ENCODE peak calls at places on chromosomes 2 and 18, in five cellular contexts. One of them, this sample, is unnamed.
A peak's percentile ranks its signal among the peaks of the same experiment; 100 is the strongest.

GRCh38 chr2:12950957-12951656 is 234.4 kb downstream of the TRIB2 start:
- DNase-seq in fibroblast of the aortic adventitia: peak; percentile 68
- DNase-seq in progenitor cell of endocrine pancreas: no peak
- DNase-seq in H9: no peak
- DNase-seq in hepatocyte: no peak
- DNase-seq in this sample: peak; percentile 67

GRCh38 chr2:10568721-10569432 is 120.8 kb upstream of the ODC1 start:
- DNase-seq in progenitor cell of endocrine pancreas: no peak
- DNase-seq in hepatocyte: no peak
- DNase-seq in H9: no peak
- DNase-seq in fibroblast of the aortic adventitia: no peak
- DNase-seq in this sample: no peak

GRCh38 chr2:49154891-49155290 is 576 bp upstream of the FSHR start:
- DNase-seq in H9: no peak
- DNase-seq in fibroblast of the aortic adventitia: no peak
- DNase-seq in hepatocyte: no peak
- DNase-seq in progenitor cell of endocrine pancreas: no peak
- DNase-seq in this sample: no peak

GRCh38 chr2:234828382-234829073 is 123.3 kb upstream of the SH3BP4 start:
- DNase-seq in H9: no peak
- DNase-seq in progenitor cell of endocrine pancreas: no peak
- DNase-seq in hepatocyte: no peak
- DNase-seq in fibroblast of the aortic adventitia: no peak
- DNase-seq in this sample: no peak

GRCh38 chr2:163800889-163801498 is 65.2 kb upstream of the FIGN start:
- DNase-seq in progenitor cell of endocrine pancreas: no peak
- DNase-seq in H9: no peak
- DNase-seq in fibroblast of the aortic adventitia: peak; percentile 15
- DNase-seq in hepatocyte: peak; percentile 58
- DNase-seq in this sample: peak; percentile 66

GRCh38 chr18:3293196-3293951 is 31.4 kb downstream of the MYL12B start:
- DNase-seq in H9: no peak
- DNase-seq in hepatocyte: no peak
- DNase-seq in fibroblast of the aortic adventitia: peak; percentile 35
- DNase-seq in progenitor cell of endocrine pancreas: no peak
- DNase-seq in this sample: no peak

GRCh38 chr2:101047075-101047766 is 45.1 kb downstream of the RPL31 start:
- DNase-seq in progenitor cell of endocrine pancreas: no peak
- DNase-seq in hepatocyte: no peak
- DNase-seq in H9: no peak
- DNase-seq in fibroblast of the aortic adventitia: peak; percentile 29
- DNase-seq in this sample: peak; percentile 26

GRCh38 chr2:9310827-9311226 is 104.2 kb downstream of the ASAP2 start:
- DNase-seq in H9: no peak
- DNase-seq in progenitor cell of endocrine pancreas: no peak
- DNase-seq in hepatocyte: no peak
- DNase-seq in fibroblast of the aortic adventitia: peak; percentile 60
- DNase-seq in this sample: peak; percentile 37

GRCh38 chr18:79527656-79528055 is 131.9 kb downstream of the NFATC1 start:
- DNase-seq in progenitor cell of endocrine pancreas: no peak
- DNase-seq in hepatocyte: no peak
- DNase-seq in fibroblast of the aortic adventitia: no peak
- DNase-seq in H9: no peak
- DNase-seq in this sample: no peak

GRCh38 chr2:71934595-71935263 is 212.9 kb downstream of the CYP26B1 start:
- DNase-seq in progenitor cell of endocrine pancreas: no peak
- DNase-seq in H9: no peak
- DNase-seq in fibroblast of the aortic adventitia: peak; percentile 97
- DNase-seq in hepatocyte: no peak
- DNase-seq in this sample: peak; percentile 7

GRCh38 chr2:112055833-112056625 is 960 bp downstream of the TMEM87B start:
- DNase-seq in H9: no peak
- DNase-seq in progenitor cell of endocrine pancreas: no peak
- DNase-seq in fibroblast of the aortic adventitia: peak; percentile 95
- DNase-seq in hepatocyte: peak; percentile 84
- DNase-seq in this sample: peak; percentile 89

GRCh38 chr2:133352719-133353118 is 215.5 kb downstream of the NCKAP5 start:
- DNase-seq in hepatocyte: no peak
- DNase-seq in progenitor cell of endocrine pancreas: no peak
- DNase-seq in fibroblast of the aortic adventitia: peak; percentile 94
- DNase-seq in H9: no peak
- DNase-seq in this sample: no peak

GRCh38 chr18:5909130-5909529 is 13.8 kb upstream of the TMEM200C start:
- DNase-seq in fibroblast of the aortic adventitia: peak; percentile 57
- DNase-seq in progenitor cell of endocrine pancreas: no peak
- DNase-seq in hepatocyte: no peak
- DNase-seq in H9: no peak
- DNase-seq in this sample: no peak

GRCh38 chr2:73984922-73985317 is 210 bp downstream of the TET3 start:
- DNase-seq in progenitor cell of endocrine pancreas: peak; percentile 52
- DNase-seq in hepatocyte: peak; percentile 78
- DNase-seq in fibroblast of the aortic adventitia: no peak
- DNase-seq in H9: no peak
- DNase-seq in this sample: no peak

GRCh38 chr2:10658041-10658913 is 31.5 kb downstream of the NOL10 start:
- DNase-seq in H9: no peak
- DNase-seq in fibroblast of the aortic adventitia: peak; percentile 65
- DNase-seq in hepatocyte: no peak
- DNase-seq in progenitor cell of endocrine pancreas: no peak
- DNase-seq in this sample: peak; percentile 88

GRCh38 chr2:85997016-85997970 is 108.4 kb downstream of the POLR1A start:
- DNase-seq in H9: peak; percentile 14
- DNase-seq in hepatocyte: peak; percentile 22
- DNase-seq in progenitor cell of endocrine pancreas: no peak
- DNase-seq in fibroblast of the aortic adventitia: peak; percentile 88
- DNase-seq in this sample: peak; percentile 19

GRCh38 chr18:68666316-68666715 is 48.6 kb downstream of the TMX3 start:
- DNase-seq in progenitor cell of endocrine pancreas: no peak
- DNase-seq in fibroblast of the aortic adventitia: peak; percentile 55
- DNase-seq in hepatocyte: no peak
- DNase-seq in H9: no peak
- DNase-seq in this sample: no peak

GRCh38 chr2:147482590-147483292 is 362.1 kb upstream of the ACVR2A start:
- DNase-seq in progenitor cell of endocrine pancreas: no peak
- DNase-seq in hepatocyte: no peak
- DNase-seq in fibroblast of the aortic adventitia: no peak
- DNase-seq in H9: no peak
- DNase-seq in this sample: no peak

GRCh38 chr2:11097038-11097720 is 58.1 kb upstream of the SLC66A3 start:
- DNase-seq in fibroblast of the aortic adventitia: peak; percentile 55
- DNase-seq in H9: no peak
- DNase-seq in progenitor cell of endocrine pancreas: no peak
- DNase-seq in hepatocyte: no peak
- DNase-seq in this sample: peak; percentile 40

GRCh38 chr2:236642584-236643291 is 73.1 kb downstream of the ACKR3 start:
- DNase-seq in hepatocyte: peak; percentile 91
- DNase-seq in H9: peak; percentile 52
- DNase-seq in fibroblast of the aortic adventitia: peak; percentile 100
- DNase-seq in progenitor cell of endocrine pancreas: no peak
- DNase-seq in this sample: peak; percentile 97

GRCh38 chr2:153478289-153479261 is at the start of gene RPRM:
- DNase-seq in progenitor cell of endocrine pancreas: peak; percentile 84
- DNase-seq in hepatocyte: peak; percentile 93
- DNase-seq in fibroblast of the aortic adventitia: peak; percentile 32
- DNase-seq in H9: peak; percentile 90
- DNase-seq in this sample: peak; percentile 64

GRCh38 chr2:134823431-134823830 is 15.0 kb upstream of the ACMSD start:
- DNase-seq in progenitor cell of endocrine pancreas: no peak
- DNase-seq in hepatocyte: no peak
- DNase-seq in H9: no peak
- DNase-seq in fibroblast of the aortic adventitia: no peak
- DNase-seq in this sample: no peak

GRCh38 chr18:50989711-50990110 is 21.9 kb downstream of the ELAC1 start:
- DNase-seq in fibroblast of the aortic adventitia: no peak
- DNase-seq in H9: no peak
- DNase-seq in progenitor cell of endocrine pancreas: no peak
- DNase-seq in hepatocyte: no peak
- DNase-seq in this sample: no peak

GRCh38 chr18:59426855-59427254 is 67.8 kb upstream of the LMAN1 start:
- DNase-seq in H9: no peak
- DNase-seq in progenitor cell of endocrine pancreas: no peak
- DNase-seq in fibroblast of the aortic adventitia: no peak
- DNase-seq in hepatocyte: no peak
- DNase-seq in this sample: no peak

GRCh38 chr2:20617081-20617575 is 33.8 kb downstream of the HS1BP3 start:
- DNase-seq in fibroblast of the aortic adventitia: no peak
- DNase-seq in progenitor cell of endocrine pancreas: no peak
- DNase-seq in hepatocyte: peak; percentile 59
- DNase-seq in H9: peak; percentile 78
- DNase-seq in this sample: no peak

GRCh38 chr18:64398320-64398719 is 249.4 kb upstream of the LINC00305 start:
- DNase-seq in fibroblast of the aortic adventitia: no peak
- DNase-seq in H9: no peak
- DNase-seq in progenitor cell of endocrine pancreas: no peak
- DNase-seq in hepatocyte: no peak
- DNase-seq in this sample: no peak

GRCh38 chr2:24164416-24164973 is 10.4 kb upstream of the FAM228A start:
- DNase-seq in progenitor cell of endocrine pancreas: no peak
- DNase-seq in H9: peak; percentile 69
- DNase-seq in hepatocyte: peak; percentile 21
- DNase-seq in fibroblast of the aortic adventitia: peak; percentile 10
- DNase-seq in this sample: no peak

GRCh38 chr2:65661980-65662653 is 229.7 kb upstream of the SPRED2 start:
- DNase-seq in H9: no peak
- DNase-seq in progenitor cell of endocrine pancreas: no peak
- DNase-seq in fibroblast of the aortic adventitia: peak; percentile 3
- DNase-seq in hepatocyte: no peak
- DNase-seq in this sample: no peak

GRCh38 chr2:46157966-46158310 is 139.3 kb upstream of the EPAS1 start:
- DNase-seq in H9: no peak
- DNase-seq in progenitor cell of endocrine pancreas: no peak
- DNase-seq in fibroblast of the aortic adventitia: peak; percentile 64
- DNase-seq in hepatocyte: no peak
- DNase-seq in this sample: no peak

GRCh38 chr2:46161329-46161728 is 135.9 kb upstream of the EPAS1 start:
- DNase-seq in H9: no peak
- DNase-seq in progenitor cell of endocrine pancreas: no peak
- DNase-seq in fibroblast of the aortic adventitia: no peak
- DNase-seq in hepatocyte: no peak
- DNase-seq in this sample: no peak

GRCh38 chr2:46157072-46157965 is 139.9 kb upstream of the EPAS1 start:
- DNase-seq in fibroblast of the aortic adventitia: peak; percentile 47
- DNase-seq in H9: no peak
- DNase-seq in hepatocyte: no peak
- DNase-seq in progenitor cell of endocrine pancreas: no peak
- DNase-seq in this sample: no peak

GRCh38 chr2:46160326-46160725 is 136.9 kb upstream of the EPAS1 start:
- DNase-seq in progenitor cell of endocrine pancreas: no peak
- DNase-seq in fibroblast of the aortic adventitia: no peak
- DNase-seq in hepatocyte: no peak
- DNase-seq in H9: no peak
- DNase-seq in this sample: no peak

GRCh38 chr2:46158661-46159060 is 138.5 kb upstream of the EPAS1 start:
- DNase-seq in H9: no peak
- DNase-seq in fibroblast of the aortic adventitia: no peak
- DNase-seq in hepatocyte: no peak
- DNase-seq in progenitor cell of endocrine pancreas: no peak
- DNase-seq in this sample: no peak
- TF ChIP-seq CTCF in H9: no peak
- TF ChIP-seq CTCF in fibroblast of the aortic adventitia: no peak
- TF ChIP-seq CTCF in hepatocyte: no peak
- TF ChIP-seq CTCF in progenitor cell of endocrine pancreas: no peak
- TF ChIP-seq CTCF in this sample: no peak

GRCh38 chr2:176813526-176814179 is 398.9 kb upstream of the HNRNPA3 start:
- DNase-seq in fibroblast of the aortic adventitia: no peak
- DNase-seq in H9: no peak
- DNase-seq in progenitor cell of endocrine pancreas: no peak
- DNase-seq in hepatocyte: peak; percentile 39
- DNase-seq in this sample: no peak

GRCh38 chr2:176818653-176819052 is 393.9 kb upstream of the HNRNPA3 start:
- DNase-seq in progenitor cell of endocrine pancreas: no peak
- DNase-seq in fibroblast of the aortic adventitia: no peak
- DNase-seq in hepatocyte: no peak
- DNase-seq in H9: no peak
- DNase-seq in this sample: no peak

GRCh38 chr2:176814274-176814673 is 398.3 kb upstream of the HNRNPA3 start:
- DNase-seq in hepatocyte: peak; percentile 25
- DNase-seq in progenitor cell of endocrine pancreas: no peak
- DNase-seq in H9: no peak
- DNase-seq in fibroblast of the aortic adventitia: no peak
- DNase-seq in this sample: no peak

GRCh38 chr2:176814740-176815367 is 397.7 kb upstream of the HNRNPA3 start:
- DNase-seq in progenitor cell of endocrine pancreas: no peak
- DNase-seq in hepatocyte: peak; percentile 50
- DNase-seq in H9: no peak
- DNase-seq in fibroblast of the aortic adventitia: peak; percentile 36
- DNase-seq in this sample: peak; percentile 36

DNA sequence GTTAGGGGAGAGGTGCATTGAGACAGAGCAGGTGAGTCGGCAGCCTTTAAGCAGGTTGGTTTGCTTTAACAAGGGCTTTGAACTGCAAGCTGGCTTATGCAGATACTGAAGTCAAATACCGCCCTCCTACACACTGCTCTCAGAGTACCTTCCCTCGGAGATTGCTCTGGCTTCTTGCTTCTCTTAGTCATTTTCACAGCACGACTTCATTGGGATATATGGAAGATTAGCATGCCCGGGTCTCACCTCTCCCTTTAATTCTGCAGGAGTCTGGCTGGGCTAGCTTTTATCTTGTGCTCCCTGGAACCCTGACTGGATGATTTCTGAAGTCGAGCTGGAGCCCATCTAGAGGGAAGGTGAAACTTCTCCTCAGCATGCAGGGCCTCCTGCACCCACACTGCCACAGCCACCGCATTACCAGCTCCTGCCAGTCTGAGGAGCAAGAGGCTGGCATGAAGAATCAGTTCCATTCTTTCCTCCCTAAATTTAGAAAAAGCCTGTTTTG is 395.5 kb upstream of the HNRNPA3 start:
- DNase-seq in hepatocyte: peak; percentile 53
- DNase-seq in progenitor cell of endocrine pancreas: no peak
- DNase-seq in H9: peak; percentile 61
- DNase-seq in fibroblast of the aortic adventitia: no peak
- DNase-seq in this sample: no peak
- TF ChIP-seq CTCF in hepatocyte: peak; percentile 32
- TF ChIP-seq CTCF in progenitor cell of endocrine pancreas: no peak
- TF ChIP-seq CTCF in H9: peak; percentile 43
- TF ChIP-seq CTCF in fibroblast of the aortic adventitia: peak; percentile 8
- TF ChIP-seq CTCF in this sample: no peak

GRCh38 chr18:21509062-21509461 is 91.4 kb downstream of the ESCO1 start:
- DNase-seq in hepatocyte: no peak
- DNase-seq in fibroblast of the aortic adventitia: no peak
- DNase-seq in progenitor cell of endocrine pancreas: no peak
- DNase-seq in H9: no peak
- DNase-seq in this sample: no peak
- TF ChIP-seq CTCF in hepatocyte: no peak
- TF ChIP-seq CTCF in fibroblast of the aortic adventitia: no peak
- TF ChIP-seq CTCF in progenitor cell of endocrine pancreas: no peak
- TF ChIP-seq CTCF in H9: peak; percentile 19
- TF ChIP-seq CTCF in this sample: no peak

DNA sequence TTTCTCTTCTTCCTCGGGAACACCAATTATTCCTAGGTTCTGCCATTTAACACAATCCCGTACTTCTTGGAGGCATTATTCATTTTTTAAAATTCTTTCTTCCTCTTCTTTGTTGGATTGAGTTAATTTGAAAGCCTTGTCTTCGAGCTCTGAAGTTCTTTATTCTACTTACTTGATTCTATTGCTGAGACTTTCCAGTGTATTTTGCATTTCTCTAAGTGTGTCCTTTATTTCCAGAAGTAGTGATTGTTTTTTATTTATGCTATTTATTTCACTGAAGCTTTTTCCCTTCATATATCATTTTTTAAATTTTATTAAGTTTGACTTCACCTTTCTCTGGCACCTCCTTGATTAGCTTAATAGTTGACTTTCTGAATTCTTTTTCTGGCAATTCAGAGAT is 13.6 kb upstream of the UPP2 start:
- DNase-seq in progenitor cell of endocrine pancreas: no peak
- DNase-seq in hepatocyte: no peak
- DNase-seq in H9: no peak
- DNase-seq in fibroblast of the aortic adventitia: no peak
- DNase-seq in this sample: no peak
- TF ChIP-seq CTCF in progenitor cell of endocrine pancreas: no peak
- TF ChIP-seq CTCF in hepatocyte: no peak
- TF ChIP-seq CTCF in H9: no peak
- TF ChIP-seq CTCF in fibroblast of the aortic adventitia: no peak
- TF ChIP-seq CTCF in this sample: no peak

This sample was measured in astrocyte of the spinal cord.